ENCODE peak calls at places on chromosomes 12 and 14, in ten cellular contexts. P, J, M, C, V, E, B, H, O and A are unnamed samples.

GRCh38 chr14:36656769-36657408 is 4.8 kb upstream of the PAX9 start:
- DNase-seq in B (no peak), C (no peak), M (no peak), V (no peak), P (no peak), E (no peak), O (no peak), J (no peak), H (no peak), A (no peak)

GRCh38 chr12:120229071-120229582 is 28.2 kb upstream of the RPLP0 start:
- DNase-seq in V (peak), H (peak), E (peak), J (peak), O (no peak), M (peak), P (no peak), C (no peak), B (no peak), A (no peak)

GRCh38 chr12:116126610-116127009 is 150.9 kb downstream of the MED13L start:
- DNase-seq in V (no peak), P (no peak), O (no peak), B (no peak), C (no peak), H (no peak), J (no peak), E (no peak), M (no peak), A (no peak)

GRCh38 chr12:119916111-119916510 is 39.0 kb upstream of the CIT start:
- DNase-seq in H (no peak), J (no peak), V (no peak), M (no peak), C (no peak), B (no peak), P (no peak), O (no peak), E (no peak), A (no peak)

GRCh38 chr12:111757361-111758119 is 9.2 kb upstream of the ALDH2 start:
- DNase-seq in M (no peak), C (no peak), B (peak), V (peak), H (peak), O (no peak), J (peak), P (peak), E (no peak), A (peak)

GRCh38 chr12:124453419-124454351 is 113.7 kb downstream of the NCOR2 start:
- DNase-seq in J (peak), H (no peak), O (peak), V (peak), P (peak), B (peak), E (peak), M (peak), C (peak), A (peak)

GRCh38 chr14:61648377-61648776 is 46.9 kb upstream of the HIF1A start:
- DNase-seq in B (no peak), E (no peak), V (no peak), P (no peak), H (no peak), O (no peak), J (no peak), C (no peak), M (no peak), A (no peak)

GRCh38 chr12:54340845-54341244 is 15.9 kb downstream of the COPZ1 start:
- DNase-seq in B (no peak), O (no peak), M (no peak), P (no peak), E (no peak), C (no peak), H (no peak), J (no peak), V (no peak), A (no peak)

GRCh38 chr12:76486011-76486410 is 73.6 kb downstream of the OSBPL8 start:
- DNase-seq in J (no peak), B (no peak), C (no peak), P (no peak), V (no peak), E (no peak), O (no peak), M (no peak), H (no peak), A (no peak)

GRCh38 chr12:104588048-104588942 is 131.5 kb downstream of the CHST11 start:
- DNase-seq in O (no peak), P (no peak), B (peak), V (no peak), H (no peak), M (peak), E (no peak), J (no peak), C (peak), A (no peak)

GRCh38 chr12:6177593-6178358 is 22.4 kb upstream of the CD9 start:
- DNase-seq in C (no peak), E (no peak), H (no peak), M (no peak), P (no peak), O (no peak), B (no peak), J (no peak), V (no peak), A (no peak)

GRCh38 chr12:27868165-27868564 is 88.1 kb upstream of the MANSC4 start:
- DNase-seq in B (no peak), H (no peak), P (no peak), V (no peak), M (no peak), C (no peak), O (no peak), J (no peak), E (no peak), A (no peak)

GRCh38 chr14:65206448-65207096 is 104.3 kb upstream of the MAX start:
- DNase-seq in V (no peak), B (no peak), H (no peak), C (no peak), E (no peak), J (no peak), P (no peak), O (no peak), M (no peak), A (no peak)
- H3K4me3 ChIP-seq in V (no peak), B (no peak), H (no peak), C (no peak), E (no peak), J (no peak), P (no peak), O (no peak), M (no peak), A (no peak)

DNA sequence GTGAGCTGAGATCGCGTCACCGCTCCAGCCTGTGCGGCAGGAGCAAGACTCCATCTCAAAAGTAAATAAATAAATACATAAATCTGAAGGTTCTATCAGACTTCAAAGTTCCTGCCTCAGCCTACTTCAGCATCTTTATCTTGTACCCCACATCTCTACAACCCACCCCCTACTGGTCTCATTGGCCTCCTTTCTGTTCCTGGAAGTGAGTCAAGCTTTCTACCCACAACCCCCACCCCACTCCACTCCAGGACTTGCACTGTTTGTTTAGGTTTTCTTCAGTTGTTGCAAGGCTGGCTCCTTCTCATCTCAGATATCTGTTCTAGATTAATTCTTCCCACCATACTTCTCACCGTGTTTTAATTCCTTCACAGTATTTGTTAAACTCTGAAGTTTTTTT is 714 bp upstream of the PSMC6 start:
- DNase-seq in J (no peak), E (no peak), H (no peak), C (no peak), V (no peak), B (peak), P (no peak), O (no peak), M (peak), A (no peak)
- TF ChIP-seq POLR2A in J (no peak), E (no peak), H (no peak), C (no peak), V (no peak), B (no peak), P (no peak), O (no peak), M (no peak), A (no peak)

DNA sequence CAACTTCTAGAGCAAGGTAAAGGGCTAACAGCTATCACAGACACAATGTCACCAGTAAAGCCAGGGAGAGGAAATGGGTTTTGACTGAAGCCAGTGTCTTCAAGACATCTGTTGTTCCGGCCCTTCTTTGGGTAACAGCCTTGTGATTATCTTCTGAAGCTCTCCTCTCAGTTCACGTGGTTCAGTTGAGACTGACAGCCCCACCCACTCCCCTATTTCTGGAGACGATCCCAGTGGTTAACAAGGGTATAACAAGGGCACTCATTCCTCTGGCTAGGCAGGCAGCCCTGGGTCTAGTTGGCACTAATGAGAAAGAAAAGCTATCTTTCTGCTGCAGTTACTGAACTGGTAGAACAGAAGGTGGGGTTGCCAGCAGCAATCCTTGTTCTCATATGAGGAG is 6.9 kb downstream of the GNPTAB start:
- DNase-seq in C (peak), H (peak), M (peak), P (peak), O (no peak), J (peak), B (peak), V (peak), E (no peak), A (peak)
- TF ChIP-seq CTCF in C (peak), H (no peak), M (no peak), P (peak), O (peak), J (peak), B (peak), V (no peak), E (peak), A (no peak)

GRCh38 chr12:109020136-109020535 is 732 bp downstream of the SVOP start:
- DNase-seq in O (no peak), M (no peak), E (no peak), J (no peak), B (no peak), C (no peak), H (no peak), P (no peak), V (no peak), A (no peak)
- H3K4me3 ChIP-seq in O (no peak), M (no peak), E (no peak), J (no peak), B (no peak), C (no peak), H (no peak), P (no peak), V (no peak), A (no peak)

GRCh38 chr14:77040309-77040994 is 11.9 kb upstream of the IRF2BPL start:
- DNase-seq in P (peak), J (peak), B (peak), C (peak), E (peak), V (peak), M (peak), O (peak), H (peak), A (peak)
- TF ChIP-seq POLR2A in P (no peak), J (no peak), B (no peak), C (no peak), E (no peak), V (no peak), M (no peak), O (peak), H (no peak), A (no peak)

GRCh38 chr12:80598004-80598606 is 109.3 kb upstream of the MYF6 start:
- DNase-seq in M (peak), H (no peak), V (no peak), O (no peak), P (no peak), C (peak), E (no peak), B (peak), J (peak), A (no peak)
- TF ChIP-seq CTCF in M (peak), H (no peak), V (peak), O (peak), P (peak), C (peak), E (peak), B (peak), J (no peak), A (no peak)